ENCODE peak calls at places on chromosomes 13 and 19, in ten cellular contexts. O, G, V, T, L, A, D, F, J and S are unnamed samples.
A peak's percentile ranks its signal among the peaks of the same experiment; 100 is the strongest.

GRCh38 chr19:28706693-28707092 is 506.3 kb downstream of the UQCRFS1 start:
- DNase-seq in O (no peak), G (no peak), V (no peak), T (no peak), L (peak; percentile 8), A (no peak), D (no peak), F (no peak), J (no peak), S (no peak)

GRCh38 chr13:49791753-49792549 is 531 bp downstream of the KPNA3 start:
- DNase-seq in O (peak; percentile 42), G (no peak), V (peak; percentile 92), T (peak; percentile 11), L (peak; percentile 19), A (peak; percentile 41), D (peak; percentile 31), F (peak; percentile 68), J (peak; percentile 49), S (peak; percentile 70)

GRCh38 chr13:42991892-42992584 is at the start of gene EPSTI1:
- DNase-seq in O (peak; percentile 31), G (peak; percentile 45), V (peak; percentile 89), T (peak; percentile 57), L (peak; percentile 7), A (peak; percentile 26), D (peak; percentile 66), F (peak; percentile 85), J (peak; percentile 38), S (peak; percentile 83)

GRCh38 chr19:48817585-48818124 is 6.8 kb upstream of the BCAT2 start:
- DNase-seq in O (no peak), G (no peak), V (no peak), T (no peak), L (no peak), A (no peak), D (no peak), F (no peak), J (no peak), S (no peak)

GRCh38 chr13:42477588-42478190 is 96.3 kb upstream of the TNFSF11 start:
- DNase-seq in O (no peak), G (no peak), V (no peak), T (no peak), L (no peak), A (no peak), D (no peak), F (no peak), J (no peak), S (no peak)

GRCh38 chr19:44603201-44603945 is 10.0 kb upstream of the IGSF23 start:
- DNase-seq in O (no peak), G (no peak), V (no peak), T (no peak), L (peak; percentile 48), A (no peak), D (no peak), F (no peak), J (no peak), S (no peak)

GRCh38 chr19:57559008-57559403 is 657 bp downstream of the ZNF550 start:
- DNase-seq in O (peak; percentile 37), G (no peak), V (no peak), T (no peak), L (peak; percentile 30), A (no peak), D (no peak), F (peak; percentile 21), J (peak; percentile 41), S (no peak)

GRCh38 chr13:70249332-70250064 is 141.2 kb upstream of the KLHL1 start:
- DNase-seq in O (no peak), G (no peak), V (no peak), T (no peak), L (peak; percentile 78), A (no peak), D (no peak), F (peak; percentile 57), J (no peak), S (no peak)

GRCh38 chr19:29260477-29261317 is 47.7 kb upstream of the UQCRFS1 start:
- DNase-seq in O (peak; percentile 58), G (no peak), V (no peak), T (no peak), L (no peak), A (no peak), D (no peak), F (peak; percentile 56), J (peak; percentile 60), S (no peak)

GRCh38 chr13:72932250-72932649 is 126.6 kb upstream of the KLF5 start:
- DNase-seq in O (no peak), G (no peak), V (no peak), T (no peak), L (no peak), A (no peak), D (no peak), F (no peak), J (no peak), S (no peak)

GRCh38 chr19:48398329-48399235 is 5.1 kb downstream of the GRIN2D start:
- DNase-seq in O (peak; percentile 98), G (peak; percentile 92), V (peak; percentile 94), T (peak; percentile 74), L (peak; percentile 68), A (peak; percentile 48), D (peak; percentile 61), F (peak; percentile 90), J (peak; percentile 77), S (peak; percentile 76)

GRCh38 chr19:11166281-11167142 is 10.9 kb upstream of the SPC24 start:
- DNase-seq in O (no peak), G (no peak), V (no peak), T (no peak), L (no peak), A (no peak), D (no peak), F (no peak), J (no peak), S (peak; percentile 82)

GRCh38 chr19:28555317-28555716 is 657.6 kb downstream of the UQCRFS1 start:
- DNase-seq in O (no peak), G (no peak), V (no peak), T (no peak), L (no peak), A (no peak), D (no peak), F (no peak), J (no peak), S (no peak)

GRCh38 chr19:49957262-49957915 is 3.6 kb downstream of the SIGLEC11 start:
- DNase-seq in O (no peak), G (no peak), V (peak; percentile 30), T (no peak), L (no peak), A (no peak), D (no peak), F (no peak), J (no peak), S (no peak)

DNA sequence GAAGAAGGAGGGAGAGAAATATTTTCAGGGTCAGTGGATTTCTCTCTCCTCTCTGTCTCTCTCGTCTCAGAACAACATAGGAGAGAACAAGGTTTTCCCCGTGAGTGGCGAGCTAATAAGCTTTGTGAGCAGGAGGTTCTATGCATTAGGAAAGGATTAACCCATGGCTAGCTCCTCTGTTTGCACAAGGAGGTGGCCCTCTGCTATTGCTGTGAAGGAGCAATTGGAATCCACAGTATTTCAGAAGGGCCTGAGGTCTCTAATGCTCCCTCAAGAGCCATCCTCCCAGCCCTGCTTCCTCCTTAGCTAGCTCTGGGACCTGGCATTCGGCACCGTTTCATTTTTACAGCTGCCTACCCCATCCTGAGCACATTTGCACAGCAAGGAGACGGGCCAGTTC is 288.9 kb upstream of the MAB21L1 start:
- DNase-seq in O (no peak), G (no peak), V (no peak), T (no peak), L (no peak), A (no peak), D (no peak), F (no peak), J (no peak), S (no peak)
- H3K27ac ChIP-seq in O (no peak overlapping the region), G (no peak overlapping the region), V (no peak overlapping the region), T (no peak overlapping the region), L (no peak overlapping the region), A (no peak overlapping the region), D (no peak overlapping the region), F (peak overlapping the region; percentile 53), J (no peak overlapping the region), S (no peak overlapping the region)

GRCh38 chr19:8887364-8887763 is 55.2 kb downstream of the MBD3L1 start:
- DNase-seq in O (no peak), G (no peak), V (no peak), T (no peak), L (no peak), A (no peak), D (no peak), F (no peak), J (no peak), S (no peak)

GRCh38 chr19:8884416-8884815 is 52.2 kb downstream of the MBD3L1 start:
- DNase-seq in O (no peak), G (no peak), V (no peak), T (no peak), L (no peak), A (no peak), D (no peak), F (no peak), J (no peak), S (no peak)

GRCh38 chr19:8877854-8878705 is 45.9 kb downstream of the MBD3L1 start:
- DNase-seq in O (peak; percentile 67), G (no peak), V (no peak), T (no peak), L (peak; percentile 31), A (no peak), D (no peak), F (no peak), J (no peak), S (no peak)

GRCh38 chr19:8880864-8881488 is 48.8 kb downstream of the MBD3L1 start:
- DNase-seq in O (no peak), G (no peak), V (no peak), T (no peak), L (no peak), A (no peak), D (no peak), F (no peak), J (no peak), S (no peak)

GRCh38 chr19:8881512-8881911 is 49.3 kb downstream of the MBD3L1 start:
- DNase-seq in O (no peak), G (no peak), V (no peak), T (no peak), L (no peak), A (no peak), D (no peak), F (no peak), J (no peak), S (no peak)
- H3K9me3 ChIP-seq in O (no peaks in the 10 kb centered on the region), G (peaks cover 3% of the 10 kb centered on the region), V (peaks cover 29% of the 10 kb centered on the region), T (peaks cover 7% of the 10 kb centered on the region), L (peaks cover 7% of the 10 kb centered on the region), A (peaks cover 4% of the 10 kb centered on the region), D (no peaks in the 10 kb centered on the region), F (no peaks in the 10 kb centered on the region), J (peaks cover 2% of the 10 kb centered on the region), S (no peaks in the 10 kb centered on the region)

GRCh38 chr13:40660270-40660669 is 6.2 kb downstream of the FOXO1 start:
- DNase-seq in O (no peak), G (no peak), V (no peak), T (no peak), L (no peak), A (no peak), D (no peak), F (no peak), J (no peak), S (no peak)
- H3K27ac ChIP-seq in O (no peak overlapping the region), G (no peak overlapping the region), V (no peak overlapping the region), T (no peak overlapping the region), L (no peak overlapping the region), A (no peak overlapping the region), D (no peak overlapping the region), F (no peak overlapping the region), J (peak overlapping the region; percentile 44), S (no peak overlapping the region)

DNA sequence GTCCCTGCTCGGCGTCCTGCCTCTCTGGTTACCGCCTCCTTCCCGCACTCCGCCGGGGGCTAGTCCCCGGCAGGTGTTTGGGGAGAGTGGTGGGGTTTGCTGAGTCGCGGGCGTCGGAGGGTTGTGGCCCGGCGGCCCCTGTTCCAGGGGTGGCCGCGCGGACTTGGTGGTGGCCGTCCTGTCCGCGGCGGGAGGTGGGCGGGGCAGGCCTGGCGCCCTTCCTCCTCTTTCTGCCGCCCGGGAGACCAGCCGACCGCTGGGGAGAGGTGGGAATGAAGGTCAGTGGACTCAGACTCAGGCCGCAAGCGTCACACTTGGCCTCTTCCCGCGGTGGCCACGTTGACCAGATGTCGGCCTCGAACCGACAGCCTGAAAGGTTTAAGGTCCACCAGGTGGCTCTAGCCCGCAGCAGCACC is 61.8 kb downstream of the ZNF723 start:
- DNase-seq in O (no peak), G (no peak), V (no peak), T (no peak), L (no peak), A (no peak), D (no peak), F (no peak), J (no peak), S (no peak)
- H3K9me3 ChIP-seq in O (no peaks in the 10 kb centered on the region), G (peaks cover 5% of the 10 kb centered on the region), V (peaks cover 94% of the 10 kb centered on the region), T (peaks cover 26% of the 10 kb centered on the region), L (peaks cover 15% of the 10 kb centered on the region), A (peaks cover 6% of the 10 kb centered on the region), D (no peaks in the 10 kb centered on the region), F (no peaks in the 10 kb centered on the region), J (no peaks in the 10 kb centered on the region), S (peaks cover 27% of the 10 kb centered on the region)